ENCODE peak calls at places on chromosomes 13 and 19, in ten cellular contexts. One of them, this sample, is unnamed.

GRCh38 chr13:32023698-32024097 is 7.9 kb upstream of the FRY start:
- DNase-seq in cardiac muscle cell: no peak
- DNase-seq in AG10803: no peak
- DNase-seq in tibial artery: no peak
- DNase-seq in uterus: no peak
- DNase-seq in OCI-LY7: no peak
- DNase-seq in Peyer's patch: no peak
- DNase-seq in CD4-positive, alpha-beta T cell: no peak
- DNase-seq in AG04449: no peak
- DNase-seq in CD8-positive, alpha-beta T cell: no peak
- DNase-seq in this sample: no peak

GRCh38 chr19:55622242-55622969 is 2.0 kb downstream of the ZNF784 start:
- DNase-seq in cardiac muscle cell: no peak
- DNase-seq in AG10803: no peak
- DNase-seq in tibial artery: no peak
- DNase-seq in uterus: no peak
- DNase-seq in OCI-LY7: no peak
- DNase-seq in Peyer's patch: no peak
- DNase-seq in CD4-positive, alpha-beta T cell: no peak
- DNase-seq in AG04449: no peak
- DNase-seq in CD8-positive, alpha-beta T cell: no peak
- DNase-seq in this sample: peak

GRCh38 chr13:89514534-89515312 is 1832.8 kb upstream of the MIR17HG start:
- DNase-seq in cardiac muscle cell: no peak
- DNase-seq in AG10803: no peak
- DNase-seq in tibial artery: no peak
- DNase-seq in uterus: no peak
- DNase-seq in OCI-LY7: no peak
- DNase-seq in Peyer's patch: no peak
- DNase-seq in CD4-positive, alpha-beta T cell: no peak
- DNase-seq in AG04449: no peak
- DNase-seq in CD8-positive, alpha-beta T cell: no peak
- DNase-seq in this sample: no peak

GRCh38 chr13:35891973-35892441 is 239.2 kb downstream of the DCLK1 start:
- DNase-seq in cardiac muscle cell: no peak
- DNase-seq in AG10803: peak
- DNase-seq in tibial artery: no peak
- DNase-seq in uterus: no peak
- DNase-seq in OCI-LY7: no peak
- DNase-seq in Peyer's patch: no peak
- DNase-seq in CD4-positive, alpha-beta T cell: no peak
- DNase-seq in AG04449: no peak
- DNase-seq in CD8-positive, alpha-beta T cell: no peak
- DNase-seq in this sample: no peak

GRCh38 chr13:60019119-60019993 is 144.4 kb downstream of the DIAPH3 start:
- DNase-seq in cardiac muscle cell: no peak
- DNase-seq in AG10803: peak
- DNase-seq in tibial artery: no peak
- DNase-seq in uterus: no peak
- DNase-seq in OCI-LY7: peak
- DNase-seq in Peyer's patch: no peak
- DNase-seq in CD4-positive, alpha-beta T cell: no peak
- DNase-seq in AG04449: no peak
- DNase-seq in CD8-positive, alpha-beta T cell: no peak
- DNase-seq in this sample: peak

GRCh38 chr19:14719162-14719561 is 29.3 kb downstream of the ZNF333 start:
- DNase-seq in cardiac muscle cell: no peak
- DNase-seq in AG10803: no peak
- DNase-seq in tibial artery: no peak
- DNase-seq in uterus: no peak
- DNase-seq in OCI-LY7: no peak
- DNase-seq in Peyer's patch: no peak
- DNase-seq in CD4-positive, alpha-beta T cell: no peak
- DNase-seq in AG04449: no peak
- DNase-seq in CD8-positive, alpha-beta T cell: no peak
- DNase-seq in this sample: no peak

GRCh38 chr19:4597975-4598671 is 38.6 kb upstream of the SEMA6B start:
- DNase-seq in cardiac muscle cell: peak
- DNase-seq in AG10803: no peak
- DNase-seq in tibial artery: no peak
- DNase-seq in uterus: no peak
- DNase-seq in OCI-LY7: peak
- DNase-seq in Peyer's patch: no peak
- DNase-seq in CD4-positive, alpha-beta T cell: peak
- DNase-seq in AG04449: no peak
- DNase-seq in CD8-positive, alpha-beta T cell: peak
- DNase-seq in this sample: peak

GRCh38 chr19:55319786-55320185 is 5.4 kb downstream of the TMEM150B start:
- DNase-seq in cardiac muscle cell: peak
- DNase-seq in AG10803: peak
- DNase-seq in tibial artery: no peak
- DNase-seq in uterus: no peak
- DNase-seq in OCI-LY7: peak
- DNase-seq in Peyer's patch: no peak
- DNase-seq in CD4-positive, alpha-beta T cell: no peak
- DNase-seq in AG04449: no peak
- DNase-seq in CD8-positive, alpha-beta T cell: no peak
- DNase-seq in this sample: no peak

GRCh38 chr13:48876289-48876688 is 99.4 kb upstream of the FNDC3A start:
- DNase-seq in cardiac muscle cell: no peak
- DNase-seq in AG10803: no peak
- DNase-seq in tibial artery: no peak
- DNase-seq in uterus: no peak
- DNase-seq in OCI-LY7: no peak
- DNase-seq in Peyer's patch: no peak
- DNase-seq in CD4-positive, alpha-beta T cell: no peak
- DNase-seq in AG04449: no peak
- DNase-seq in CD8-positive, alpha-beta T cell: no peak
- DNase-seq in this sample: no peak

GRCh38 chr19:8811315-8812172 is 20.6 kb downstream of the ZNF558 start:
- DNase-seq in cardiac muscle cell: no peak
- DNase-seq in AG10803: peak
- DNase-seq in tibial artery: no peak
- DNase-seq in uterus: no peak
- DNase-seq in OCI-LY7: no peak
- DNase-seq in Peyer's patch: no peak
- DNase-seq in CD4-positive, alpha-beta T cell: no peak
- DNase-seq in AG04449: no peak
- DNase-seq in CD8-positive, alpha-beta T cell: no peak
- DNase-seq in this sample: no peak

GRCh38 chr13:36297259-36297599 is 385 bp downstream of the CCDC169 start:
- DNase-seq in cardiac muscle cell: no peak
- DNase-seq in AG10803: peak
- DNase-seq in tibial artery: no peak
- DNase-seq in uterus: no peak
- DNase-seq in OCI-LY7: no peak
- DNase-seq in Peyer's patch: no peak
- DNase-seq in CD4-positive, alpha-beta T cell: no peak
- DNase-seq in AG04449: no peak
- DNase-seq in CD8-positive, alpha-beta T cell: no peak
- DNase-seq in this sample: peak

GRCh38 chr13:67278230-67278629 is 48.1 kb upstream of the PCDH9 start:
- DNase-seq in cardiac muscle cell: no peak
- DNase-seq in AG10803: peak
- DNase-seq in tibial artery: no peak
- DNase-seq in uterus: no peak
- DNase-seq in OCI-LY7: no peak
- DNase-seq in Peyer's patch: no peak
- DNase-seq in CD4-positive, alpha-beta T cell: no peak
- DNase-seq in AG04449: no peak
- DNase-seq in CD8-positive, alpha-beta T cell: no peak
- DNase-seq in this sample: no peak

GRCh38 chr13:33487575-33488243 is 202.2 kb upstream of the STARD13 start:
- DNase-seq in cardiac muscle cell: no peak
- DNase-seq in AG10803: peak
- DNase-seq in tibial artery: no peak
- DNase-seq in uterus: no peak
- DNase-seq in OCI-LY7: peak
- DNase-seq in Peyer's patch: no peak
- DNase-seq in CD4-positive, alpha-beta T cell: no peak
- DNase-seq in AG04449: no peak
- DNase-seq in CD8-positive, alpha-beta T cell: no peak
- DNase-seq in this sample: peak
- TF ChIP-seq CTCF in cardiac muscle cell: peak
- TF ChIP-seq CTCF in AG10803: peak
- TF ChIP-seq CTCF in tibial artery: peak
- TF ChIP-seq CTCF in uterus: peak
- TF ChIP-seq CTCF in OCI-LY7: peak
- TF ChIP-seq CTCF in Peyer's patch: peak
- TF ChIP-seq CTCF in CD4-positive, alpha-beta T cell: no peak
- TF ChIP-seq CTCF in AG04449: peak
- TF ChIP-seq CTCF in CD8-positive, alpha-beta T cell: no peak
- TF ChIP-seq CTCF in this sample: no peak

GRCh38 chr13:30880756-30881155 is 25.3 kb upstream of the MEDAG start:
- DNase-seq in cardiac muscle cell: no peak
- DNase-seq in AG10803: peak
- DNase-seq in tibial artery: peak
- DNase-seq in uterus: no peak
- DNase-seq in OCI-LY7: no peak
- DNase-seq in Peyer's patch: no peak
- DNase-seq in CD4-positive, alpha-beta T cell: no peak
- DNase-seq in AG04449: peak
- DNase-seq in CD8-positive, alpha-beta T cell: no peak
- DNase-seq in this sample: no peak

GRCh38 chr13:30881931-30882899 is 23.9 kb upstream of the MEDAG start:
- DNase-seq in cardiac muscle cell: no peak
- DNase-seq in AG10803: no peak
- DNase-seq in tibial artery: no peak
- DNase-seq in uterus: no peak
- DNase-seq in OCI-LY7: no peak
- DNase-seq in Peyer's patch: no peak
- DNase-seq in CD4-positive, alpha-beta T cell: no peak
- DNase-seq in AG04449: no peak
- DNase-seq in CD8-positive, alpha-beta T cell: no peak
- DNase-seq in this sample: no peak

GRCh38 chr13:30881191-30881651 is 24.9 kb upstream of the MEDAG start:
- DNase-seq in cardiac muscle cell: no peak
- DNase-seq in AG10803: peak
- DNase-seq in tibial artery: peak
- DNase-seq in uterus: peak
- DNase-seq in OCI-LY7: no peak
- DNase-seq in Peyer's patch: no peak
- DNase-seq in CD4-positive, alpha-beta T cell: no peak
- DNase-seq in AG04449: no peak
- DNase-seq in CD8-positive, alpha-beta T cell: no peak
- DNase-seq in this sample: no peak

GRCh38 chr13:30877335-30877734 is 28.7 kb upstream of the MEDAG start:
- DNase-seq in cardiac muscle cell: no peak
- DNase-seq in AG10803: peak
- DNase-seq in tibial artery: no peak
- DNase-seq in uterus: no peak
- DNase-seq in OCI-LY7: no peak
- DNase-seq in Peyer's patch: no peak
- DNase-seq in CD4-positive, alpha-beta T cell: no peak
- DNase-seq in AG04449: peak
- DNase-seq in CD8-positive, alpha-beta T cell: no peak
- DNase-seq in this sample: no peak

GRCh38 chr13:30880151-30880551 is 25.9 kb upstream of the MEDAG start:
- DNase-seq in cardiac muscle cell: no peak
- DNase-seq in AG10803: peak
- DNase-seq in tibial artery: no peak
- DNase-seq in uterus: no peak
- DNase-seq in OCI-LY7: no peak
- DNase-seq in Peyer's patch: no peak
- DNase-seq in CD4-positive, alpha-beta T cell: no peak
- DNase-seq in AG04449: no peak
- DNase-seq in CD8-positive, alpha-beta T cell: no peak
- DNase-seq in this sample: no peak
- TF ChIP-seq CTCF in cardiac muscle cell: no peak
- TF ChIP-seq CTCF in AG10803: no peak
- TF ChIP-seq CTCF in tibial artery: no peak
- TF ChIP-seq CTCF in uterus: no peak
- TF ChIP-seq CTCF in OCI-LY7: no peak
- TF ChIP-seq CTCF in Peyer's patch: no peak
- TF ChIP-seq CTCF in CD4-positive, alpha-beta T cell: no peak
- TF ChIP-seq CTCF in AG04449: no peak
- TF ChIP-seq CTCF in CD8-positive, alpha-beta T cell: no peak
- TF ChIP-seq CTCF in this sample: no peak

GRCh38 chr13:21777166-21777565 is 106.3 kb downstream of the FGF9 start:
- DNase-seq in cardiac muscle cell: no peak
- DNase-seq in AG10803: no peak
- DNase-seq in tibial artery: no peak
- DNase-seq in uterus: no peak
- DNase-seq in OCI-LY7: no peak
- DNase-seq in Peyer's patch: no peak
- DNase-seq in CD4-positive, alpha-beta T cell: no peak
- DNase-seq in AG04449: no peak
- DNase-seq in CD8-positive, alpha-beta T cell: no peak
- DNase-seq in this sample: no peak
- TF ChIP-seq CTCF in cardiac muscle cell: no peak
- TF ChIP-seq CTCF in AG10803: no peak
- TF ChIP-seq CTCF in tibial artery: no peak
- TF ChIP-seq CTCF in uterus: no peak
- TF ChIP-seq CTCF in OCI-LY7: no peak
- TF ChIP-seq CTCF in Peyer's patch: no peak
- TF ChIP-seq CTCF in CD4-positive, alpha-beta T cell: no peak
- TF ChIP-seq CTCF in AG04449: no peak
- TF ChIP-seq CTCF in CD8-positive, alpha-beta T cell: no peak
- TF ChIP-seq CTCF in this sample: no peak

GRCh38 chr13:27450921-27451461 is 627 bp upstream of the MTIF3 start:
- DNase-seq in cardiac muscle cell: peak
- DNase-seq in AG10803: peak
- DNase-seq in tibial artery: peak
- DNase-seq in uterus: peak
- DNase-seq in OCI-LY7: peak
- DNase-seq in Peyer's patch: peak
- DNase-seq in CD4-positive, alpha-beta T cell: peak
- DNase-seq in AG04449: no peak
- DNase-seq in CD8-positive, alpha-beta T cell: no peak
- DNase-seq in this sample: no peak
- TF ChIP-seq CTCF in cardiac muscle cell: peak
- TF ChIP-seq CTCF in AG10803: no peak
- TF ChIP-seq CTCF in tibial artery: no peak
- TF ChIP-seq CTCF in uterus: no peak
- TF ChIP-seq CTCF in OCI-LY7: no peak
- TF ChIP-seq CTCF in Peyer's patch: no peak
- TF ChIP-seq CTCF in CD4-positive, alpha-beta T cell: no peak
- TF ChIP-seq CTCF in AG04449: no peak
- TF ChIP-seq CTCF in CD8-positive, alpha-beta T cell: no peak
- TF ChIP-seq CTCF in this sample: no peak

DNA sequence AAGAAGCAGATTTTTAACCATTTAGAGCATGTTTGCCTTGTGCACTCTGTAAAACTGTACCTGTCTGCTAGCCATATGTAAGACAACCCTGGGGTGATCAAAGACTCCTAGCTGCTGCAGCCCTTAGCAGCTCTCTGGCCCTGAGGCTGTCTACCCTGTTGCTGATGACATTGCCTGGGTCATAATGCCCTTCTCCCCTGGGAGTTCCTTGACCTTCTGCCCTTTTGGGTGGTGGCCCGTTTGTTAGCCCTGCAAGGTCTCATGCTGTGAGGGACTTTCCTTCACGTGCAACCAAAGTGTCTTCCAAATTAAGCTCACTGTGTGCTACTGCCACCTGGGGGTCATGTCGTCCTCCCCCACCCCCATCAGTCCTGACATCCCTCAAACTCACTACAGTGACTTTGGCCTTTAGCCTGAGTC is 7.4 kb downstream of the GPC6 start:
- DNase-seq in cardiac muscle cell: no peak
- DNase-seq in AG10803: no peak
- DNase-seq in tibial artery: no peak
- DNase-seq in uterus: no peak
- DNase-seq in OCI-LY7: peak
- DNase-seq in Peyer's patch: no peak
- DNase-seq in CD4-positive, alpha-beta T cell: no peak
- DNase-seq in AG04449: no peak
- DNase-seq in CD8-positive, alpha-beta T cell: no peak
- DNase-seq in this sample: no peak
- TF ChIP-seq CTCF in cardiac muscle cell: peak
- TF ChIP-seq CTCF in AG10803: no peak
- TF ChIP-seq CTCF in tibial artery: peak
- TF ChIP-seq CTCF in uterus: no peak
- TF ChIP-seq CTCF in OCI-LY7: peak
- TF ChIP-seq CTCF in Peyer's patch: no peak
- TF ChIP-seq CTCF in CD4-positive, alpha-beta T cell: no peak
- TF ChIP-seq CTCF in AG04449: no peak
- TF ChIP-seq CTCF in CD8-positive, alpha-beta T cell: no peak
- TF ChIP-seq CTCF in this sample: no peak

This sample was measured in GM20000.